ENCODE peak calls at places on chromosomes 2 and 18, in five cellular contexts. I, M, R, J and C are unnamed samples. For H3K4me1, the result is how much of the 10 kb centered on the place peaks cover.

GRCh38 chr2:122980672-122981071 is 1044.4 kb upstream of the CNTNAP5 start:
- DNase-seq in I (no peak), M (peak), R (no peak), J (no peak), C (no peak)

GRCh38 chr18:22398464-22398863 is 19.3 kb downstream of the CTAGE1 start:
- DNase-seq in I (no peak), M (no peak), R (no peak), J (no peak), C (no peak)

GRCh38 chr2:31539505-31539904 is 41.2 kb downstream of the SRD5A2 start:
- DNase-seq in I (no peak), M (no peak), R (no peak), J (no peak), C (no peak)

GRCh38 chr2:156481295-156481694 is 45.1 kb downstream of the GPD2 start:
- DNase-seq in I (no peak), M (no peak), R (no peak), J (no peak), C (no peak)

GRCh38 chr2:145593991-145594702 is 1074.2 kb upstream of the ZEB2 start:
- DNase-seq in I (no peak), M (no peak), R (no peak), J (no peak), C (no peak)

GRCh38 chr2:154447727-154448418 is 250.6 kb upstream of the KCNJ3 start:
- DNase-seq in I (no peak), M (no peak), R (no peak), J (no peak), C (no peak)

GRCh38 chr2:159066541-159067156 is 98.2 kb downstream of the TANC1 start:
- DNase-seq in I (no peak), M (no peak), R (no peak), J (no peak), C (no peak)

GRCh38 chr18:49839012-49839411 is 25.7 kb upstream of the ACAA2 start:
- DNase-seq in I (no peak), M (no peak), R (no peak), J (no peak), C (no peak)

GRCh38 chr2:241415196-241415595 is 59.1 kb downstream of the FARP2 start:
- DNase-seq in I (no peak), M (no peak), R (no peak), J (no peak), C (no peak)

GRCh38 chr2:212940816-212941215 is 210.6 kb downstream of the IKZF2 start:
- DNase-seq in I (peak), M (no peak), R (no peak), J (no peak), C (peak)

GRCh38 chr2:120734930-120735611 is 597 bp upstream of the GLI2 start:
- DNase-seq in I (no peak), M (peak), R (peak), J (no peak), C (peak)

GRCh38 chr2:240465268-240465764 is 29.9 kb downstream of the GPC1 start:
- DNase-seq in I (peak), M (peak), R (peak), J (peak), C (peak)

GRCh38 chr18:79884296-79884962 is 67.0 kb downstream of the SLC66A2 start:
- DNase-seq in I (no peak), M (peak), R (no peak), J (peak), C (no peak)

GRCh38 chr18:48293954-48294893 is 115.0 kb downstream of the ZBTB7C start:
- DNase-seq in I (no peak), M (peak), R (no peak), J (no peak), C (no peak)

GRCh38 chr2:101710690-101711318 is 13.3 kb downstream of the MAP4K4 start:
- DNase-seq in I (no peak), M (no peak), R (no peak), J (no peak), C (no peak)

GRCh38 chr2:181586569-181587076 is 70.3 kb downstream of the CERKL start:
- DNase-seq in I (no peak), M (no peak), R (no peak), J (no peak), C (no peak)

GRCh38 chr2:62287895-62288589 is 92.1 kb downstream of the B3GNT2 start:
- DNase-seq in I (peak), M (no peak), R (peak), J (peak), C (peak)

GRCh38 chr2:72135921-72136320 is 11.7 kb downstream of the CYP26B1 start:
- DNase-seq in I (no peak), M (no peak), R (no peak), J (peak), C (no peak)

GRCh38 chr2:160940699-160941098 is 219.5 kb upstream of the TANK start:
- DNase-seq in I (peak), M (no peak), R (no peak), J (no peak), C (no peak)

GRCh38 chr2:12452211-12452610 is 264.5 kb upstream of the TRIB2 start:
- DNase-seq in I (no peak), M (no peak), R (no peak), J (no peak), C (no peak)

GRCh38 chr2:80852808-80853139 is 548.2 kb upstream of the LRRTM1 start:
- DNase-seq in I (no peak), M (no peak), R (no peak), J (no peak), C (no peak)

GRCh38 chr2:27728081-27728858 is 43.2 kb upstream of the MRPL33 start:
- DNase-seq in I (no peak), M (no peak), R (no peak), J (no peak), C (no peak)

GRCh38 chr18:24031916-24032315 is 17.4 kb downstream of the TTC39C start:
- DNase-seq in I (no peak), M (no peak), R (no peak), J (no peak), C (no peak)

GRCh38 chr2:151637284-151637781 is 96.9 kb downstream of the NEB start:
- DNase-seq in I (peak), M (peak), R (no peak), J (no peak), C (no peak)

GRCh38 chr2:14942991-14943390 is 310.5 kb downstream of the LRATD1 start:
- DNase-seq in I (no peak), M (no peak), R (no peak), J (no peak), C (no peak)
- TF ChIP-seq POLR2AphosphoS5 in I (no peak), M (no peak), R (no peak), J (no peak), C (no peak)

DNA sequence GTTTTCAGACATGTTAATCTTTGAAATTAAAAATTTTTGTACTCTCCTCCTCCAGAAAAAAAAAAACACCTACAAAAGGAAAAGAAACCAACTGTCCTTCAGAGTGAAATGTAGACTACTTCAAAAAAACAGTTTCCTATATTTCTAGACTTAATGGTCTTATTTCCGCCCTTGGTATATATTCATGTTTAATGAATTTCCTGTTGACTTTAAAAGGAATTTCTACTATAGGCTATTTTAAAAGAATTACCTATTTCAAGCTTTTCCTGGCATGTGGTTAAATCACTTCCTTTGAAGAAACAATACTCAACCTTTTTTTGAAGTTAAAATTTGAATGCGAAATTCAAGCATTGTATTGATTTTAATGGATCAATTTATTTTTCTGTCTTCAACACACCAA is 29.2 kb downstream of the GULP1 start:
- DNase-seq in I (no peak), M (no peak), R (no peak), J (no peak), C (no peak)
- H3K4me1 ChIP-seq in I (under half), M (under half), R (under half), J (under half), C (under half)

DNA sequence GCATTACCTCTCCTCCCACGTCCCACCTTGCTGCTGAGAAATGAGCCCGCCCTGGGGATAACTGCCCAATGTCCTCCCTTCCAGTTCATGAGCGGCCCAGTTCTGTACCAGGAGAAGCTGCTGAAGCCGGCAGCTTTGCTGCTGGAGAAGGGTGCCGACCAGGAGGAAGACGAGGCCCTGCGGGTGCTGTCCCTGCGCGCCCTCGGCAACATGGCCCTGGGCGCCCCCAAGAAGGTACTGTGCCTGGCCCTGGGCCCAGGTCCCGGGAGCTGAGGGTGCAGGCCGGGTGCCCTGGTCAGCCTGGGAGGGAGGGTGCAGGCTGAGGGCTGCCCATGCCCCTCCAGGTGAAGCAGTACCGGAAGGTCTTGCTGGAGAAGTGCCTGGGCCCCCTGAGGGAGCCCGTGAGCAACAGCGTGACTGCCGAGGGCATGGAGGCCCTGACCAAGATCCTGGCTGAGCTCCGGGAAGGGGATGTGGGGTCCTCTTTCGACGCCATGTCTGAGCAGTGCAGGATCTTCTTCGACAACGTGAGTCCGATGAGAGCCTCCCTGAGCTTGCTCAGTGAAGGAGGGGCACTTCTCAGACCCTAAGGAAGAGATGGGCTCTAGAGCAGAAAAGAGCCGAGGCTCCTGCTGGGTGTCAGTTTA is 25.7 kb downstream of the HJURP start:
- DNase-seq in I (no peak), M (peak), R (no peak), J (peak), C (peak)
- TF ChIP-seq POLR2AphosphoS5 in I (no peak), M (no peak), R (no peak), J (no peak), C (no peak)

DNA sequence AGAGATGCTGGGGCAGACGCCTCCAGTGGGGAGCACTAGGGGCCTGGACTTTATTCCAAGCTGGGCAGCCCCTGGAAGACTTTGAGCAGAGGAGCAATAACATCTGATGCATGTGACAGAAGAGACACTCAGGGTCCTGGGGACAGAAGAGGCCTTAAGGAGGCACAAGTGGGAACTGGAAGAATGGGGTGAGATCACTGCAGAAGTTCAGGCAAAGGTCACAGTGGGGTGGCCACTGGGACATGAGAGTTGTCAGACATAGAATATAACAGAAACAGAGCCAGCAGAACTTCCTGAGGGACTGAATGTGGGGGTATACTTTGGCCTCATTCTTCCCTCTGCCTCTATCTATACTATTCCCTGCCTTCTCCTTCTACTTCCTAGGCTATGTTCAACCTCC is 24.0 kb downstream of the TGFA start:
- DNase-seq in I (no peak), M (no peak), R (no peak), J (no peak), C (no peak)
- H3K4me1 ChIP-seq in I (half or more), M (under half), R (under half), J (under half), C (half or more)

GRCh38 chr2:112614201-112614840 is 29.9 kb downstream of the CHCHD5 start:
- DNase-seq in I (peak), M (peak), R (peak), J (peak), C (peak)
- TF ChIP-seq POLR2AphosphoS5 in I (no peak), M (no peak), R (no peak), J (no peak), C (no peak)

DNA sequence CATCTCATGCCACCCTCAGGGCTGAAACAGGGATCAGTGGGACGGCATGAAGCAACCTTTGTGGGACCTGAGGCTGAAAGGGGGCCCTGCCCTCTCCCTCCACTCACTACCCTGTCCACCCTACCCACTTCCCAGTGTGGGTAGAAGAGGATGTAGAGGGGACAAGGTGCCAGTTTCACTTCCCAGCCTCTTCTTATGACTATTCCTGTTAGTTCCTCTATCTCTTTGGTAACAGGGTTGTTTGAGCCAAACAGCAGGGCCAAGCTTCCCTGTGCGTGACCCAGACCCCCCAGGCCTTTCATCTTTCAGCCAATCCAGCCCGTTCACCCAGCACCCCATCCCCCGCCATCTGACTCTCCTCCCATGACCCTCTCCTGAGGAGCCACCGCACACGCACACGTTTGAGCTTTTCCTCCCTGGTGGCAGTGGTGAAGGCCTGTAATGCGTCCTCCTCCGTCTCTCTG is 82.3 kb downstream of the STPG4 start:
- DNase-seq in I (peak), M (no peak), R (no peak), J (no peak), C (peak)
- H3K4me1 ChIP-seq in I (half or more), M (half or more), R (half or more), J (half or more), C (half or more)